ENCODE peak calls at places on chromosomes 6 and 20, in seven cellular contexts. P, U, D, Q, I, X and K are unnamed samples.

GRCh38 chr6:68719761-68720160 is 84.7 kb downstream of the ADGRB3 start:
- DNase-seq in P (no peak), U (no peak), D (no peak), Q (no peak), I (no peak), X (no peak), K (no peak)

GRCh38 chr6:142728910-142729481 is 216.0 kb downstream of the HIVEP2 start:
- DNase-seq in P (no peak), U (no peak), D (peak), Q (peak), I (no peak), X (peak), K (peak)

GRCh38 chr6:144678844-144679243 is 393.7 kb downstream of the UTRN start:
- DNase-seq in P (no peak), U (no peak), D (no peak), Q (peak), I (no peak), X (no peak), K (no peak)

GRCh38 chr6:110033101-110033500 is 55.0 kb downstream of the GPR6 start:
- DNase-seq in P (no peak), U (no peak), D (no peak), Q (no peak), I (no peak), X (no peak), K (no peak)

GRCh38 chr6:44925100-44925739 is 402.9 kb upstream of the RUNX2 start:
- DNase-seq in P (no peak), U (no peak), D (peak), Q (peak), I (no peak), X (peak), K (peak)

GRCh38 chr6:137881522-137881886 is 14.4 kb downstream of the TNFAIP3 start:
- DNase-seq in P (no peak), U (no peak), D (no peak), Q (no peak), I (no peak), X (no peak), K (no peak)

GRCh38 chr20:4326194-4327065 is 311.1 kb upstream of the RNF24 start:
- DNase-seq in P (no peak), U (no peak), D (no peak), Q (peak), I (no peak), X (peak), K (no peak)

GRCh38 chr6:110125361-110125760 is 54.1 kb downstream of the WASF1 start:
- DNase-seq in P (no peak), U (no peak), D (no peak), Q (no peak), I (no peak), X (no peak), K (no peak)

GRCh38 chr6:149347067-149347466 is 29.6 kb downstream of the TAB2 start:
- DNase-seq in P (no peak), U (no peak), D (peak), Q (no peak), I (no peak), X (no peak), K (no peak)

GRCh38 chr6:71138416-71138815 is 150.2 kb upstream of the OGFRL1 start:
- DNase-seq in P (no peak), U (no peak), D (no peak), Q (no peak), I (no peak), X (no peak), K (no peak)

GRCh38 chr6:117404548-117404947 is 21.2 kb downstream of the ROS1 start:
- DNase-seq in P (no peak), U (no peak), D (peak), Q (peak), I (no peak), X (no peak), K (no peak)

GRCh38 chr6:44820366-44821158 is 433.1 kb downstream of the CDC5L start:
- DNase-seq in P (no peak), U (no peak), D (no peak), Q (peak), I (no peak), X (no peak), K (no peak)

GRCh38 chr6:92942549-92942948 is 476.8 kb downstream of the EPHA7 start:
- DNase-seq in P (no peak), U (no peak), D (peak), Q (no peak), I (no peak), X (no peak), K (no peak)

GRCh38 chr6:156885562-156885961 is 108.4 kb downstream of the ARID1B start:
- DNase-seq in P (no peak), U (no peak), D (no peak), Q (no peak), I (no peak), X (no peak), K (no peak)

GRCh38 chr20:25076731-25077609 is 5.0 kb downstream of the VSX1 start:
- DNase-seq in P (no peak), U (peak), D (no peak), Q (peak), I (no peak), X (no peak), K (no peak)

GRCh38 chr6:14499804-14500203 is 382.2 kb downstream of the CD83 start:
- DNase-seq in P (no peak), U (no peak), D (peak), Q (peak), I (no peak), X (peak), K (peak)

GRCh38 chr6:78916411-78916810 is 49.1 kb downstream of the IRAK1BP1 start:
- DNase-seq in P (no peak), U (no peak), D (no peak), Q (no peak), I (no peak), X (no peak), K (no peak)

DNA sequence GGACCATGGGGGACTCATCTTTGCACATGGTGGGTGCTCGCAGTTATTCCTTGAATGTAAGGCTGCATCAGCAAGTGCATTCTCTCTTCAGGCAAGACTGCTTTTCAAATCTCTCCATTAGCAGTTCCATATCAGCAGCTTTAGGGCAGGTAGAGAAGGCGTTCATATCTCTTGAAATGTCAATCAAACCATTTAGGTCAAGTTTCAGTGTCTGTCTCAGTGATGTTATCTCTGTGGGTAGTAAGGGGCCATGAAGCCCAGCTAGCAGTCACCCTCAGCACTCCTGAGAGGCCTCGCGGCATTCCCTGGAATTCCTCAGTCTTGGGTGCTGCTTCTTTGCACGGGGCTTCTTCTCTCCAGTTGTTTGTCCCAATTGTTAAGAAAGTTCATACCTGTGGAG is 24.2 kb downstream of the FARS2 start:
- DNase-seq in P (no peak), U (no peak), D (no peak), Q (no peak), I (no peak), X (no peak), K (no peak)
- H4K8ac ChIP-seq in P (no peak), U (no peak), D (no peak), Q (no peak), I (no peak), X (no peak), K (no peak)

GRCh38 chr6:13371421-13372072 is 43.2 kb upstream of the TBC1D7 start:
- DNase-seq in P (no peak), U (no peak), D (no peak), Q (no peak), I (no peak), X (no peak), K (no peak)

GRCh38 chr6:13372688-13373487 is 44.6 kb upstream of the TBC1D7 start:
- DNase-seq in P (no peak), U (no peak), D (peak), Q (no peak), I (no peak), X (no peak), K (no peak)

GRCh38 chr6:13375360-13375878 is 47.1 kb upstream of the TBC1D7 start:
- DNase-seq in P (no peak), U (no peak), D (no peak), Q (no peak), I (no peak), X (no peak), K (no peak)

GRCh38 chr6:13373488-13373886 is 45.1 kb upstream of the TBC1D7 start:
- DNase-seq in P (no peak), U (no peak), D (peak), Q (peak), I (no peak), X (no peak), K (no peak)

DNA sequence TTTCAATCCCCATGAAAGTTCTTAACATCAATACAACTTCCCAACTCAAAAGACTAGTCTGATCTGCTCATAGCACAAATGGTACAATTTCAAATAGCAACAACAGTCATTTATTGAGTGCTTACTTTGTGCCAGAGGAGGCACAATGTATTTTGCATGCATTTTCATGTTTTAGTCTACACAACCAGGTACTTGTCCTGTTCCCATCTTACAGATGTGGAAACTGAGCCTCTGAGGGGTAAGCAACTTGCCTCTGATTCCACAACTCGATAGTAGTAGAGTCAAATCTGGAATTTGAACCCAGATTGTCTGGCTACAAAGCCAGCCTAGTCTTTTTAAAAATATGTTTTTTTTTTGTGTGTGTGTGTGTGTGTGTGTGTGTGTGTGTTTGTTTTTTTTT is 45.6 kb upstream of the TBC1D7 start:
- DNase-seq in P (no peak), U (no peak), D (no peak), Q (no peak), I (no peak), X (no peak), K (no peak)
- H3K18ac ChIP-seq in P (no peak), U (no peak), D (no peak), Q (no peak), I (no peak), X (no peak), K (no peak)

DNA sequence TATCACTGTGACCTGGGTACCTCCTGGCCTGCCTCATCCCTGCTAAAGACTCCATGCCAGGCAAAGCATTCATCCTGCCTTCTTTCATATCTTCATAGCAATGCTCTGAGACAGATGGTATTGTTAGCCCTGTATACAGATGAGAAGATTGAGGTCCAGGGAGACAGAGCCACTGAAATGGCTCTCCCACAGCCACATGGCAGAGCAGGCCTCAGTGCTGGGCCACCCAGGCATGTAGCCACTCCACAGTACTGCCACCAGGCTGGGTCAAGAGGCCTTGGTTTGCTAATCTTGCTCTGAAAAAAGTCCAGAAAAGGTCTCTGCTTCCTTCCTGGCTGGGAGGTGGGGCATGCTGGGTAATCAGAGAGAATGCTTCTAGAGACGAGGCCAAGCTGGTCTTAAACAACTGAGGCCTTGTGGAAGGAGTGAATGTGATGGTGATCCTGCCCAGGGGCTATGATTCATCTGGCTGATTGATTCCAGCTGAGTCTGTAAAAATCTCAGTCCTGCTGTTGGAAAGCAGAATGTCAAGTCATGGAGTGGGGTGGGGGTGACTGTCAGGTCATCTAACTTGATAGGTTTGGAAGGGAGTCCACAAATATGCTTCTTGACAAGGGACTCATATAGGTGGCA is 29.8 kb downstream of the HM13 start:
- DNase-seq in P (no peak), U (no peak), D (peak), Q (peak), I (no peak), X (no peak), K (peak)
- H4K8ac ChIP-seq in P (peak), U (no peak), D (peak), Q (peak), I (no peak), X (peak), K (no peak)

DNA sequence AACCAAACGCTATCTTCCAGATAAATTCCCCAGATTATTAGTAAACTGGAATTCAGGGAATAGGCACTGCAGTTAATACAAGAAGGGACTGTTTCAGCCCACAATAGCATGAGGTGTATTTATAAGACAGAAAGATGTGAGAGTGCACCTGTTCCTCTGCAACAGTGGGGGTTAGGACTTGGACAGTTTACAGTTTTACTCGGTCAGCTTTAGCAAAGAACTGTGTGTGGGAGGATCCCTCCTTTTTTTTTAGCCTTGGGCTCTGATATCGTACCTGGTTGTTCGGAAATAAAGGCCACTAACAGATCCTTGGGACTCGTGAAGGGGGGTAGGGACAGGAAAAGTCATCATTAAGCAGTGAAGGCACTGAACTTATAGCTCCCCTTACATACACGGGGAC is 2.0 kb upstream of the MYLIP start:
- DNase-seq in P (no peak), U (no peak), D (no peak), Q (no peak), I (no peak), X (no peak), K (no peak)
- H3K18ac ChIP-seq in P (no peak), U (no peak), D (no peak), Q (no peak), I (no peak), X (no peak), K (no peak)

GRCh38 chr6:121901432-121901831 is 466.0 kb downstream of the GJA1 start:
- DNase-seq in P (no peak), U (no peak), D (no peak), Q (no peak), I (no peak), X (no peak), K (no peak)
- H4K8ac ChIP-seq in P (no peak), U (no peak), D (no peak), Q (no peak), I (no peak), X (no peak), K (no peak)